ENCODE peak calls at places on chromosomes 5 and 9, in eight cellular contexts. One of them, this sample, is unnamed.
A peak's percentile ranks its signal among the peaks of the same experiment; 100 is the strongest.

GRCh38 chr5:58042933-58043606 is 416.8 kb downstream of the PLK2 start:
- ATAC-seq in stimulated activated naive CD8-positive, alpha-beta T cell treated with anti-CD3 and anti-CD28 coated beads, Interleukin-15, amount 100 ng/mL, for 72 hours: no peak
- ATAC-seq in heart right ventricle: peak; percentile 20
- ATAC-seq in foreskin keratinocyte: peak; percentile 18
- ATAC-seq in activated naive CD4-positive, alpha-beta T cell treated with anti-CD3 and anti-CD28 coated beads, Interleukin-2, amount 50 U/mL, for 72 hours: no peak
- ATAC-seq in T-cell: no peak
- ATAC-seq in T-helper 17 cell: no peak
- ATAC-seq in upper lobe of right lung: no peak
- ATAC-seq in this sample: no peak

GRCh38 chr5:65753189-65753588 is 31.2 kb downstream of the NLN start:
- ATAC-seq in T-cell: no peak
- ATAC-seq in T-helper 17 cell: no peak
- ATAC-seq in foreskin keratinocyte: no peak
- ATAC-seq in heart right ventricle: no peak
- ATAC-seq in upper lobe of right lung: no peak
- ATAC-seq in activated naive CD4-positive, alpha-beta T cell treated with anti-CD3 and anti-CD28 coated beads, Interleukin-2, amount 50 U/mL, for 72 hours: no peak
- ATAC-seq in stimulated activated naive CD8-positive, alpha-beta T cell treated with anti-CD3 and anti-CD28 coated beads, Interleukin-15, amount 100 ng/mL, for 72 hours: no peak
- ATAC-seq in this sample: no peak

GRCh38 chr5:80867233-80867632 is 92.9 kb upstream of the RASGRF2 start:
- ATAC-seq in activated naive CD4-positive, alpha-beta T cell treated with anti-CD3 and anti-CD28 coated beads, Interleukin-2, amount 50 U/mL, for 72 hours: peak; percentile 51
- ATAC-seq in T-helper 17 cell: no peak
- ATAC-seq in foreskin keratinocyte: no peak
- ATAC-seq in T-cell: no peak
- ATAC-seq in stimulated activated naive CD8-positive, alpha-beta T cell treated with anti-CD3 and anti-CD28 coated beads, Interleukin-15, amount 100 ng/mL, for 72 hours: peak; percentile 70
- ATAC-seq in upper lobe of right lung: peak; percentile 36
- ATAC-seq in heart right ventricle: no peak
- ATAC-seq in this sample: no peak

GRCh38 chr5:151480859-151481258 is 33.5 kb downstream of the SLC36A1 start:
- ATAC-seq in activated naive CD4-positive, alpha-beta T cell treated with anti-CD3 and anti-CD28 coated beads, Interleukin-2, amount 50 U/mL, for 72 hours: no peak
- ATAC-seq in T-helper 17 cell: no peak
- ATAC-seq in heart right ventricle: no peak
- ATAC-seq in T-cell: no peak
- ATAC-seq in stimulated activated naive CD8-positive, alpha-beta T cell treated with anti-CD3 and anti-CD28 coated beads, Interleukin-15, amount 100 ng/mL, for 72 hours: no peak
- ATAC-seq in foreskin keratinocyte: peak; percentile 83
- ATAC-seq in upper lobe of right lung: no peak
- ATAC-seq in this sample: no peak

GRCh38 chr5:142281012-142281374 is 43.8 kb downstream of the SPRY4 start:
- ATAC-seq in T-helper 17 cell: no peak
- ATAC-seq in activated naive CD4-positive, alpha-beta T cell treated with anti-CD3 and anti-CD28 coated beads, Interleukin-2, amount 50 U/mL, for 72 hours: no peak
- ATAC-seq in stimulated activated naive CD8-positive, alpha-beta T cell treated with anti-CD3 and anti-CD28 coated beads, Interleukin-15, amount 100 ng/mL, for 72 hours: no peak
- ATAC-seq in foreskin keratinocyte: no peak
- ATAC-seq in upper lobe of right lung: peak; percentile 21
- ATAC-seq in heart right ventricle: no peak
- ATAC-seq in T-cell: no peak
- ATAC-seq in this sample: no peak

GRCh38 chr5:134189031-134189430 is 12.3 kb upstream of the SKP1 start:
- ATAC-seq in foreskin keratinocyte: no peak
- ATAC-seq in heart right ventricle: no peak
- ATAC-seq in upper lobe of right lung: no peak
- ATAC-seq in stimulated activated naive CD8-positive, alpha-beta T cell treated with anti-CD3 and anti-CD28 coated beads, Interleukin-15, amount 100 ng/mL, for 72 hours: no peak
- ATAC-seq in T-helper 17 cell: no peak
- ATAC-seq in T-cell: no peak
- ATAC-seq in activated naive CD4-positive, alpha-beta T cell treated with anti-CD3 and anti-CD28 coated beads, Interleukin-2, amount 50 U/mL, for 72 hours: no peak
- ATAC-seq in this sample: no peak

GRCh38 chr9:2697492-2697891 is 19.8 kb upstream of the KCNV2 start:
- ATAC-seq in upper lobe of right lung: no peak
- ATAC-seq in foreskin keratinocyte: no peak
- ATAC-seq in activated naive CD4-positive, alpha-beta T cell treated with anti-CD3 and anti-CD28 coated beads, Interleukin-2, amount 50 U/mL, for 72 hours: no peak
- ATAC-seq in T-cell: no peak
- ATAC-seq in heart right ventricle: no peak
- ATAC-seq in stimulated activated naive CD8-positive, alpha-beta T cell treated with anti-CD3 and anti-CD28 coated beads, Interleukin-15, amount 100 ng/mL, for 72 hours: no peak
- ATAC-seq in T-helper 17 cell: no peak
- ATAC-seq in this sample: no peak

GRCh38 chr5:110957934-110958333 is 113.6 kb upstream of the TSLP start:
- ATAC-seq in activated naive CD4-positive, alpha-beta T cell treated with anti-CD3 and anti-CD28 coated beads, Interleukin-2, amount 50 U/mL, for 72 hours: no peak
- ATAC-seq in T-cell: no peak
- ATAC-seq in foreskin keratinocyte: peak; percentile 94
- ATAC-seq in stimulated activated naive CD8-positive, alpha-beta T cell treated with anti-CD3 and anti-CD28 coated beads, Interleukin-15, amount 100 ng/mL, for 72 hours: no peak
- ATAC-seq in upper lobe of right lung: no peak
- ATAC-seq in T-helper 17 cell: no peak
- ATAC-seq in heart right ventricle: no peak
- ATAC-seq in this sample: no peak

GRCh38 chr5:151058301-151058700 is 22.5 kb downstream of the TNIP1 start:
- ATAC-seq in activated naive CD4-positive, alpha-beta T cell treated with anti-CD3 and anti-CD28 coated beads, Interleukin-2, amount 50 U/mL, for 72 hours: no peak
- ATAC-seq in heart right ventricle: no peak
- ATAC-seq in stimulated activated naive CD8-positive, alpha-beta T cell treated with anti-CD3 and anti-CD28 coated beads, Interleukin-15, amount 100 ng/mL, for 72 hours: no peak
- ATAC-seq in upper lobe of right lung: no peak
- ATAC-seq in T-helper 17 cell: no peak
- ATAC-seq in T-cell: no peak
- ATAC-seq in foreskin keratinocyte: peak; percentile 31
- ATAC-seq in this sample: no peak

GRCh38 chr5:133627180-133627579 is 14.8 kb upstream of the FSTL4 start:
- ATAC-seq in heart right ventricle: no peak
- ATAC-seq in T-helper 17 cell: no peak
- ATAC-seq in activated naive CD4-positive, alpha-beta T cell treated with anti-CD3 and anti-CD28 coated beads, Interleukin-2, amount 50 U/mL, for 72 hours: peak; percentile 99
- ATAC-seq in stimulated activated naive CD8-positive, alpha-beta T cell treated with anti-CD3 and anti-CD28 coated beads, Interleukin-15, amount 100 ng/mL, for 72 hours: peak; percentile 95
- ATAC-seq in T-cell: no peak
- ATAC-seq in foreskin keratinocyte: peak; percentile 75
- ATAC-seq in upper lobe of right lung: no peak
- ATAC-seq in this sample: peak; percentile 81

GRCh38 chr5:150400020-150400326 is 12.7 kb downstream of the CD74 start:
- ATAC-seq in heart right ventricle: no peak
- ATAC-seq in T-helper 17 cell: peak; percentile 8
- ATAC-seq in T-cell: no peak
- ATAC-seq in upper lobe of right lung: peak; percentile 2
- ATAC-seq in activated naive CD4-positive, alpha-beta T cell treated with anti-CD3 and anti-CD28 coated beads, Interleukin-2, amount 50 U/mL, for 72 hours: no peak
- ATAC-seq in stimulated activated naive CD8-positive, alpha-beta T cell treated with anti-CD3 and anti-CD28 coated beads, Interleukin-15, amount 100 ng/mL, for 72 hours: no peak
- ATAC-seq in foreskin keratinocyte: no peak
- ATAC-seq in this sample: no peak

GRCh38 chr9:72843525-72844439 is 109.1 kb downstream of the ALDH1A1 start:
- ATAC-seq in foreskin keratinocyte: peak; percentile 50
- ATAC-seq in heart right ventricle: no peak
- ATAC-seq in T-cell: no peak
- ATAC-seq in T-helper 17 cell: no peak
- ATAC-seq in stimulated activated naive CD8-positive, alpha-beta T cell treated with anti-CD3 and anti-CD28 coated beads, Interleukin-15, amount 100 ng/mL, for 72 hours: no peak
- ATAC-seq in upper lobe of right lung: no peak
- ATAC-seq in activated naive CD4-positive, alpha-beta T cell treated with anti-CD3 and anti-CD28 coated beads, Interleukin-2, amount 50 U/mL, for 72 hours: no peak
- ATAC-seq in this sample: no peak

GRCh38 chr5:7850241-7850532 is 746 bp downstream of the CFAP90 start:
- ATAC-seq in T-helper 17 cell: peak; percentile 38
- ATAC-seq in stimulated activated naive CD8-positive, alpha-beta T cell treated with anti-CD3 and anti-CD28 coated beads, Interleukin-15, amount 100 ng/mL, for 72 hours: peak; percentile 70
- ATAC-seq in upper lobe of right lung: peak; percentile 38
- ATAC-seq in T-cell: peak; percentile 40
- ATAC-seq in heart right ventricle: no peak
- ATAC-seq in foreskin keratinocyte: peak; percentile 4
- ATAC-seq in activated naive CD4-positive, alpha-beta T cell treated with anti-CD3 and anti-CD28 coated beads, Interleukin-2, amount 50 U/mL, for 72 hours: peak; percentile 48
- ATAC-seq in this sample: peak; percentile 19

GRCh38 chr9:120477534-120478001 is 102.4 kb downstream of the CDK5RAP2 start:
- ATAC-seq in heart right ventricle: peak; percentile 84
- ATAC-seq in T-cell: no peak
- ATAC-seq in upper lobe of right lung: peak; percentile 91
- ATAC-seq in T-helper 17 cell: peak; percentile 63
- ATAC-seq in foreskin keratinocyte: peak; percentile 92
- ATAC-seq in stimulated activated naive CD8-positive, alpha-beta T cell treated with anti-CD3 and anti-CD28 coated beads, Interleukin-15, amount 100 ng/mL, for 72 hours: peak; percentile 71
- ATAC-seq in activated naive CD4-positive, alpha-beta T cell treated with anti-CD3 and anti-CD28 coated beads, Interleukin-2, amount 50 U/mL, for 72 hours: peak; percentile 61
- ATAC-seq in this sample: no peak

GRCh38 chr9:91549177-91549576 is 125.5 kb upstream of the NFIL3 start:
- ATAC-seq in heart right ventricle: no peak
- ATAC-seq in upper lobe of right lung: no peak
- ATAC-seq in activated naive CD4-positive, alpha-beta T cell treated with anti-CD3 and anti-CD28 coated beads, Interleukin-2, amount 50 U/mL, for 72 hours: no peak
- ATAC-seq in foreskin keratinocyte: no peak
- ATAC-seq in T-helper 17 cell: no peak
- ATAC-seq in stimulated activated naive CD8-positive, alpha-beta T cell treated with anti-CD3 and anti-CD28 coated beads, Interleukin-15, amount 100 ng/mL, for 72 hours: no peak
- ATAC-seq in T-cell: no peak
- ATAC-seq in this sample: no peak

GRCh38 chr5:163894645-163895044 is 389.2 kb downstream of the MAT2B start:
- ATAC-seq in T-helper 17 cell: no peak
- ATAC-seq in upper lobe of right lung: no peak
- ATAC-seq in foreskin keratinocyte: peak; percentile 100
- ATAC-seq in activated naive CD4-positive, alpha-beta T cell treated with anti-CD3 and anti-CD28 coated beads, Interleukin-2, amount 50 U/mL, for 72 hours: no peak
- ATAC-seq in heart right ventricle: no peak
- ATAC-seq in T-cell: no peak
- ATAC-seq in stimulated activated naive CD8-positive, alpha-beta T cell treated with anti-CD3 and anti-CD28 coated beads, Interleukin-15, amount 100 ng/mL, for 72 hours: no peak
- ATAC-seq in this sample: no peak

GRCh38 chr5:151085517-151086031 is 4.7 kb upstream of the TNIP1 start:
- ATAC-seq in activated naive CD4-positive, alpha-beta T cell treated with anti-CD3 and anti-CD28 coated beads, Interleukin-2, amount 50 U/mL, for 72 hours: no peak
- ATAC-seq in T-helper 17 cell: peak; percentile 40
- ATAC-seq in heart right ventricle: peak; percentile 35
- ATAC-seq in stimulated activated naive CD8-positive, alpha-beta T cell treated with anti-CD3 and anti-CD28 coated beads, Interleukin-15, amount 100 ng/mL, for 72 hours: no peak
- ATAC-seq in foreskin keratinocyte: peak; percentile 32
- ATAC-seq in upper lobe of right lung: peak; percentile 17
- ATAC-seq in T-cell: no peak
- ATAC-seq in this sample: peak; percentile 15

GRCh38 chr5:149156435-149157083 is 15.3 kb downstream of the ABLIM3 start:
- ATAC-seq in stimulated activated naive CD8-positive, alpha-beta T cell treated with anti-CD3 and anti-CD28 coated beads, Interleukin-15, amount 100 ng/mL, for 72 hours: peak; percentile 55
- ATAC-seq in foreskin keratinocyte: peak; percentile 30
- ATAC-seq in T-helper 17 cell: no peak
- ATAC-seq in T-cell: no peak
- ATAC-seq in activated naive CD4-positive, alpha-beta T cell treated with anti-CD3 and anti-CD28 coated beads, Interleukin-2, amount 50 U/mL, for 72 hours: peak; percentile 89
- ATAC-seq in upper lobe of right lung: no peak
- ATAC-seq in heart right ventricle: no peak
- ATAC-seq in this sample: peak; percentile 85

GRCh38 chr5:128081111-128081865 is 2.3 kb upstream of the SLC12A2 start:
- ATAC-seq in T-helper 17 cell: no peak
- ATAC-seq in heart right ventricle: no peak
- ATAC-seq in stimulated activated naive CD8-positive, alpha-beta T cell treated with anti-CD3 and anti-CD28 coated beads, Interleukin-15, amount 100 ng/mL, for 72 hours: no peak
- ATAC-seq in T-cell: no peak
- ATAC-seq in activated naive CD4-positive, alpha-beta T cell treated with anti-CD3 and anti-CD28 coated beads, Interleukin-2, amount 50 U/mL, for 72 hours: no peak
- ATAC-seq in upper lobe of right lung: no peak
- ATAC-seq in foreskin keratinocyte: no peak
- ATAC-seq in this sample: no peak

GRCh38 chr9:2340046-2340760 is 281.4 kb upstream of the VLDLR start:
- ATAC-seq in T-helper 17 cell: no peak
- ATAC-seq in activated naive CD4-positive, alpha-beta T cell treated with anti-CD3 and anti-CD28 coated beads, Interleukin-2, amount 50 U/mL, for 72 hours: no peak
- ATAC-seq in stimulated activated naive CD8-positive, alpha-beta T cell treated with anti-CD3 and anti-CD28 coated beads, Interleukin-15, amount 100 ng/mL, for 72 hours: no peak
- ATAC-seq in foreskin keratinocyte: peak; percentile 98
- ATAC-seq in heart right ventricle: no peak
- ATAC-seq in T-cell: no peak
- ATAC-seq in upper lobe of right lung: no peak
- ATAC-seq in this sample: no peak

GRCh38 chr5:115414406-115415142 is 118.1 kb upstream of the CCDC112 start:
- ATAC-seq in foreskin keratinocyte: peak; percentile 69
- ATAC-seq in upper lobe of right lung: peak; percentile 73
- ATAC-seq in stimulated activated naive CD8-positive, alpha-beta T cell treated with anti-CD3 and anti-CD28 coated beads, Interleukin-15, amount 100 ng/mL, for 72 hours: no peak
- ATAC-seq in activated naive CD4-positive, alpha-beta T cell treated with anti-CD3 and anti-CD28 coated beads, Interleukin-2, amount 50 U/mL, for 72 hours: peak; percentile 50
- ATAC-seq in T-cell: no peak
- ATAC-seq in heart right ventricle: peak; percentile 38
- ATAC-seq in T-helper 17 cell: no peak
- ATAC-seq in this sample: peak; percentile 41

GRCh38 chr5:36491860-36492259 is 114.5 kb upstream of the SLC1A3 start:
- ATAC-seq in T-cell: no peak
- ATAC-seq in upper lobe of right lung: peak; percentile 70
- ATAC-seq in foreskin keratinocyte: no peak
- ATAC-seq in heart right ventricle: no peak
- ATAC-seq in T-helper 17 cell: no peak
- ATAC-seq in activated naive CD4-positive, alpha-beta T cell treated with anti-CD3 and anti-CD28 coated beads, Interleukin-2, amount 50 U/mL, for 72 hours: no peak
- ATAC-seq in stimulated activated naive CD8-positive, alpha-beta T cell treated with anti-CD3 and anti-CD28 coated beads, Interleukin-15, amount 100 ng/mL, for 72 hours: no peak
- ATAC-seq in this sample: no peak

GRCh38 chr5:68331202-68332108 is 115.9 kb downstream of the PIK3R1 start:
- ATAC-seq in activated naive CD4-positive, alpha-beta T cell treated with anti-CD3 and anti-CD28 coated beads, Interleukin-2, amount 50 U/mL, for 72 hours: no peak
- ATAC-seq in stimulated activated naive CD8-positive, alpha-beta T cell treated with anti-CD3 and anti-CD28 coated beads, Interleukin-15, amount 100 ng/mL, for 72 hours: no peak
- ATAC-seq in upper lobe of right lung: peak; percentile 68
- ATAC-seq in T-helper 17 cell: peak; percentile 35
- ATAC-seq in heart right ventricle: peak; percentile 34
- ATAC-seq in T-cell: no peak
- ATAC-seq in foreskin keratinocyte: peak; percentile 13
- ATAC-seq in this sample: no peak

GRCh38 chr9:77848897-77849296 is 182.7 kb downstream of the GNAQ start:
- ATAC-seq in T-helper 17 cell: no peak
- ATAC-seq in upper lobe of right lung: peak; percentile 85
- ATAC-seq in stimulated activated naive CD8-positive, alpha-beta T cell treated with anti-CD3 and anti-CD28 coated beads, Interleukin-15, amount 100 ng/mL, for 72 hours: no peak
- ATAC-seq in activated naive CD4-positive, alpha-beta T cell treated with anti-CD3 and anti-CD28 coated beads, Interleukin-2, amount 50 U/mL, for 72 hours: no peak
- ATAC-seq in T-cell: no peak
- ATAC-seq in foreskin keratinocyte: peak; percentile 35
- ATAC-seq in heart right ventricle: peak; percentile 86
- ATAC-seq in this sample: no peak

GRCh38 chr5:5573798-5574380 is 151.4 kb downstream of the ICE1 start:
- ATAC-seq in T-helper 17 cell: no peak
- ATAC-seq in upper lobe of right lung: peak; percentile 22
- ATAC-seq in heart right ventricle: no peak
- ATAC-seq in foreskin keratinocyte: no peak
- ATAC-seq in activated naive CD4-positive, alpha-beta T cell treated with anti-CD3 and anti-CD28 coated beads, Interleukin-2, amount 50 U/mL, for 72 hours: no peak
- ATAC-seq in T-cell: no peak
- ATAC-seq in stimulated activated naive CD8-positive, alpha-beta T cell treated with anti-CD3 and anti-CD28 coated beads, Interleukin-15, amount 100 ng/mL, for 72 hours: no peak
- ATAC-seq in this sample: no peak

GRCh38 chr9:124544535-124544934 is 37.3 kb upstream of the NR5A1 start:
- ATAC-seq in foreskin keratinocyte: no peak
- ATAC-seq in activated naive CD4-positive, alpha-beta T cell treated with anti-CD3 and anti-CD28 coated beads, Interleukin-2, amount 50 U/mL, for 72 hours: no peak
- ATAC-seq in upper lobe of right lung: no peak
- ATAC-seq in stimulated activated naive CD8-positive, alpha-beta T cell treated with anti-CD3 and anti-CD28 coated beads, Interleukin-15, amount 100 ng/mL, for 72 hours: no peak
- ATAC-seq in heart right ventricle: no peak
- ATAC-seq in T-cell: no peak
- ATAC-seq in T-helper 17 cell: no peak
- ATAC-seq in this sample: no peak

GRCh38 chr9:120693609-120694008 is 20.7 kb downstream of the MEGF9 start:
- ATAC-seq in upper lobe of right lung: no peak
- ATAC-seq in heart right ventricle: no peak
- ATAC-seq in activated naive CD4-positive, alpha-beta T cell treated with anti-CD3 and anti-CD28 coated beads, Interleukin-2, amount 50 U/mL, for 72 hours: no peak
- ATAC-seq in foreskin keratinocyte: no peak
- ATAC-seq in T-helper 17 cell: no peak
- ATAC-seq in T-cell: no peak
- ATAC-seq in stimulated activated naive CD8-positive, alpha-beta T cell treated with anti-CD3 and anti-CD28 coated beads, Interleukin-15, amount 100 ng/mL, for 72 hours: no peak
- ATAC-seq in this sample: no peak

GRCh38 chr9:128420651-128421473 is at the start of gene CERCAM:
- ATAC-seq in heart right ventricle: peak; percentile 93
- ATAC-seq in activated naive CD4-positive, alpha-beta T cell treated with anti-CD3 and anti-CD28 coated beads, Interleukin-2, amount 50 U/mL, for 72 hours: peak; percentile 87
- ATAC-seq in stimulated activated naive CD8-positive, alpha-beta T cell treated with anti-CD3 and anti-CD28 coated beads, Interleukin-15, amount 100 ng/mL, for 72 hours: peak; percentile 89
- ATAC-seq in upper lobe of right lung: peak; percentile 84
- ATAC-seq in T-cell: peak; percentile 80
- ATAC-seq in T-helper 17 cell: peak; percentile 80
- ATAC-seq in foreskin keratinocyte: peak; percentile 65
- ATAC-seq in this sample: peak; percentile 73

GRCh38 chr9:20511680-20512079 is 110.6 kb downstream of the MLLT3 start:
- ATAC-seq in T-helper 17 cell: no peak
- ATAC-seq in foreskin keratinocyte: peak; percentile 19
- ATAC-seq in stimulated activated naive CD8-positive, alpha-beta T cell treated with anti-CD3 and anti-CD28 coated beads, Interleukin-15, amount 100 ng/mL, for 72 hours: peak; percentile 42
- ATAC-seq in T-cell: no peak
- ATAC-seq in upper lobe of right lung: peak; percentile 23
- ATAC-seq in activated naive CD4-positive, alpha-beta T cell treated with anti-CD3 and anti-CD28 coated beads, Interleukin-2, amount 50 U/mL, for 72 hours: no peak
- ATAC-seq in heart right ventricle: no peak
- ATAC-seq in this sample: no peak

GRCh38 chr5:176429972-176430371 is 13.6 kb upstream of the CLTB start:
- ATAC-seq in foreskin keratinocyte: no peak
- ATAC-seq in activated naive CD4-positive, alpha-beta T cell treated with anti-CD3 and anti-CD28 coated beads, Interleukin-2, amount 50 U/mL, for 72 hours: no peak
- ATAC-seq in upper lobe of right lung: no peak
- ATAC-seq in T-helper 17 cell: no peak
- ATAC-seq in heart right ventricle: no peak
- ATAC-seq in T-cell: peak; percentile 41
- ATAC-seq in stimulated activated naive CD8-positive, alpha-beta T cell treated with anti-CD3 and anti-CD28 coated beads, Interleukin-15, amount 100 ng/mL, for 72 hours: peak; percentile 82
- ATAC-seq in this sample: no peak

GRCh38 chr5:24633705-24634325 is 11.0 kb downstream of the CDH10 start:
- ATAC-seq in T-helper 17 cell: no peak
- ATAC-seq in activated naive CD4-positive, alpha-beta T cell treated with anti-CD3 and anti-CD28 coated beads, Interleukin-2, amount 50 U/mL, for 72 hours: no peak
- ATAC-seq in upper lobe of right lung: peak; percentile 36
- ATAC-seq in heart right ventricle: no peak
- ATAC-seq in stimulated activated naive CD8-positive, alpha-beta T cell treated with anti-CD3 and anti-CD28 coated beads, Interleukin-15, amount 100 ng/mL, for 72 hours: no peak
- ATAC-seq in foreskin keratinocyte: peak; percentile 41
- ATAC-seq in T-cell: no peak
- ATAC-seq in this sample: no peak

GRCh38 chr5:6775595-6775994 is 62.4 kb downstream of the TENT4A start:
- ATAC-seq in activated naive CD4-positive, alpha-beta T cell treated with anti-CD3 and anti-CD28 coated beads, Interleukin-2, amount 50 U/mL, for 72 hours: no peak
- ATAC-seq in foreskin keratinocyte: no peak
- ATAC-seq in heart right ventricle: no peak
- ATAC-seq in upper lobe of right lung: no peak
- ATAC-seq in T-cell: no peak
- ATAC-seq in T-helper 17 cell: no peak
- ATAC-seq in stimulated activated naive CD8-positive, alpha-beta T cell treated with anti-CD3 and anti-CD28 coated beads, Interleukin-15, amount 100 ng/mL, for 72 hours: no peak
- ATAC-seq in this sample: no peak

GRCh38 chr5:157186309-157187045 is 5.8 kb downstream of the ITK start:
- ATAC-seq in activated naive CD4-positive, alpha-beta T cell treated with anti-CD3 and anti-CD28 coated beads, Interleukin-2, amount 50 U/mL, for 72 hours: peak; percentile 7
- ATAC-seq in T-helper 17 cell: peak; percentile 11
- ATAC-seq in heart right ventricle: no peak
- ATAC-seq in stimulated activated naive CD8-positive, alpha-beta T cell treated with anti-CD3 and anti-CD28 coated beads, Interleukin-15, amount 100 ng/mL, for 72 hours: peak; percentile 15
- ATAC-seq in T-cell: no peak
- ATAC-seq in foreskin keratinocyte: no peak
- ATAC-seq in upper lobe of right lung: no peak
- ATAC-seq in this sample: no peak

GRCh38 chr5:159022178-159022556 is 77.5 kb downstream of the EBF1 start:
- ATAC-seq in activated naive CD4-positive, alpha-beta T cell treated with anti-CD3 and anti-CD28 coated beads, Interleukin-2, amount 50 U/mL, for 72 hours: no peak
- ATAC-seq in foreskin keratinocyte: peak; percentile 80
- ATAC-seq in T-cell: no peak
- ATAC-seq in upper lobe of right lung: peak; percentile 57
- ATAC-seq in heart right ventricle: peak; percentile 82
- ATAC-seq in stimulated activated naive CD8-positive, alpha-beta T cell treated with anti-CD3 and anti-CD28 coated beads, Interleukin-15, amount 100 ng/mL, for 72 hours: no peak
- ATAC-seq in T-helper 17 cell: no peak
- ATAC-seq in this sample: no peak

This sample was measured in activated CD4-positive, CD25-positive, alpha-beta regulatory T cell treated with anti-CD3 and anti-CD28 coated beads, Interleukin-2, amount 50 U/mL, for 24 hours.